ENCODE peak calls at places on chromosomes 1 and 21, in ten cellular contexts. One of them, this sample, is unnamed.

GRCh38 chr1:59159557-59160203 is 137.2 kb upstream of the FGGY start:
- DNase-seq in thoracic aorta: no peak
- DNase-seq in dorsolateral prefrontal cortex: no peak
- DNase-seq in IMR-90: no peak
- DNase-seq in right cardiac atrium: no peak
- DNase-seq in hepatocyte: no peak
- DNase-seq in ascending aorta: no peak
- DNase-seq in vagina: no peak
- DNase-seq in CD4-positive, alpha-beta memory T cell: no peak
- DNase-seq in neuronal stem cell: no peak
- DNase-seq in this sample: no peak

GRCh38 chr1:181117648-181118449 is 29.3 kb downstream of the IER5 start:
- DNase-seq in IMR-90: peak; percentile 67
- DNase-seq in neuronal stem cell: no peak
- DNase-seq in right cardiac atrium: no peak
- DNase-seq in CD4-positive, alpha-beta memory T cell: no peak
- DNase-seq in dorsolateral prefrontal cortex: no peak
- DNase-seq in vagina: no peak
- DNase-seq in hepatocyte: peak; percentile 69
- DNase-seq in thoracic aorta: no peak
- DNase-seq in ascending aorta: no peak
- DNase-seq in this sample: no peak

GRCh38 chr1:230423261-230423660 is 2.9 kb downstream of the PGBD5 start:
- DNase-seq in vagina: peak; percentile 47
- DNase-seq in neuronal stem cell: no peak
- DNase-seq in right cardiac atrium: no peak
- DNase-seq in dorsolateral prefrontal cortex: no peak
- DNase-seq in ascending aorta: no peak
- DNase-seq in IMR-90: no peak
- DNase-seq in thoracic aorta: no peak
- DNase-seq in CD4-positive, alpha-beta memory T cell: no peak
- DNase-seq in hepatocyte: no peak
- DNase-seq in this sample: no peak

GRCh38 chr1:3067301-3067670 is 1.7 kb upstream of the PRDM16 start:
- DNase-seq in right cardiac atrium: no peak
- DNase-seq in dorsolateral prefrontal cortex: no peak
- DNase-seq in ascending aorta: peak; percentile 64
- DNase-seq in vagina: no peak
- DNase-seq in thoracic aorta: no peak
- DNase-seq in neuronal stem cell: no peak
- DNase-seq in IMR-90: no peak
- DNase-seq in hepatocyte: no peak
- DNase-seq in CD4-positive, alpha-beta memory T cell: no peak
- DNase-seq in this sample: peak; percentile 31

GRCh38 chr1:156420209-156421061 is 51.4 kb downstream of the RHBG start:
- DNase-seq in vagina: no peak
- DNase-seq in neuronal stem cell: no peak
- DNase-seq in ascending aorta: no peak
- DNase-seq in dorsolateral prefrontal cortex: no peak
- DNase-seq in CD4-positive, alpha-beta memory T cell: peak; percentile 54
- DNase-seq in right cardiac atrium: peak; percentile 60
- DNase-seq in thoracic aorta: no peak
- DNase-seq in IMR-90: no peak
- DNase-seq in hepatocyte: no peak
- DNase-seq in this sample: no peak

GRCh38 chr1:183200451-183200850 is 14.4 kb downstream of the LAMC2 start:
- DNase-seq in vagina: no peak
- DNase-seq in neuronal stem cell: no peak
- DNase-seq in right cardiac atrium: no peak
- DNase-seq in ascending aorta: no peak
- DNase-seq in thoracic aorta: no peak
- DNase-seq in hepatocyte: no peak
- DNase-seq in IMR-90: no peak
- DNase-seq in dorsolateral prefrontal cortex: no peak
- DNase-seq in CD4-positive, alpha-beta memory T cell: no peak
- DNase-seq in this sample: no peak

GRCh38 chr1:45643978-45644377 is 20.1 kb upstream of the CCDC17 start:
- DNase-seq in CD4-positive, alpha-beta memory T cell: no peak
- DNase-seq in hepatocyte: peak; percentile 62
- DNase-seq in right cardiac atrium: no peak
- DNase-seq in vagina: no peak
- DNase-seq in ascending aorta: no peak
- DNase-seq in dorsolateral prefrontal cortex: no peak
- DNase-seq in thoracic aorta: no peak
- DNase-seq in neuronal stem cell: no peak
- DNase-seq in IMR-90: no peak
- DNase-seq in this sample: no peak

GRCh38 chr1:9476790-9477463 is 62.3 kb upstream of the SLC25A33 start:
- DNase-seq in hepatocyte: no peak
- DNase-seq in dorsolateral prefrontal cortex: no peak
- DNase-seq in thoracic aorta: no peak
- DNase-seq in right cardiac atrium: peak; percentile 2
- DNase-seq in neuronal stem cell: no peak
- DNase-seq in CD4-positive, alpha-beta memory T cell: no peak
- DNase-seq in vagina: no peak
- DNase-seq in IMR-90: peak; percentile 40
- DNase-seq in ascending aorta: no peak
- DNase-seq in this sample: no peak

GRCh38 chr1:168089326-168089978 is 47.3 kb downstream of the GPR161 start:
- DNase-seq in CD4-positive, alpha-beta memory T cell: no peak
- DNase-seq in IMR-90: no peak
- DNase-seq in ascending aorta: peak; percentile 50
- DNase-seq in right cardiac atrium: no peak
- DNase-seq in hepatocyte: no peak
- DNase-seq in neuronal stem cell: no peak
- DNase-seq in vagina: no peak
- DNase-seq in thoracic aorta: no peak
- DNase-seq in dorsolateral prefrontal cortex: no peak
- DNase-seq in this sample: no peak

GRCh38 chr1:9589144-9589718 is 520 bp downstream of the TMEM201 start:
- DNase-seq in hepatocyte: peak; percentile 57
- DNase-seq in CD4-positive, alpha-beta memory T cell: peak; percentile 36
- DNase-seq in ascending aorta: peak; percentile 72
- DNase-seq in vagina: no peak
- DNase-seq in thoracic aorta: no peak
- DNase-seq in neuronal stem cell: no peak
- DNase-seq in right cardiac atrium: no peak
- DNase-seq in dorsolateral prefrontal cortex: no peak
- DNase-seq in IMR-90: peak; percentile 23
- DNase-seq in this sample: no peak

GRCh38 chr1:216596298-216596947 is 126.8 kb downstream of the ESRRG start:
- DNase-seq in ascending aorta: no peak
- DNase-seq in thoracic aorta: no peak
- DNase-seq in vagina: no peak
- DNase-seq in right cardiac atrium: no peak
- DNase-seq in neuronal stem cell: no peak
- DNase-seq in hepatocyte: no peak
- DNase-seq in CD4-positive, alpha-beta memory T cell: no peak
- DNase-seq in dorsolateral prefrontal cortex: no peak
- DNase-seq in IMR-90: peak; percentile 9
- DNase-seq in this sample: no peak

GRCh38 chr1:8115769-8116167 is 89.7 kb upstream of the ERRFI1 start:
- DNase-seq in right cardiac atrium: peak; percentile 62
- DNase-seq in vagina: no peak
- DNase-seq in thoracic aorta: no peak
- DNase-seq in hepatocyte: no peak
- DNase-seq in ascending aorta: peak; percentile 63
- DNase-seq in neuronal stem cell: no peak
- DNase-seq in CD4-positive, alpha-beta memory T cell: no peak
- DNase-seq in dorsolateral prefrontal cortex: no peak
- DNase-seq in IMR-90: no peak
- DNase-seq in this sample: no peak
- H3K27ac ChIP-seq in right cardiac atrium: peak overlapping the region; percentile 50
- H3K27ac ChIP-seq in vagina: peak overlapping the region; percentile 84
- H3K27ac ChIP-seq in thoracic aorta: peak overlapping the region; percentile 96
- H3K27ac ChIP-seq in hepatocyte: peak overlapping the region; percentile 88
- H3K27ac ChIP-seq in ascending aorta: peak overlapping the region; percentile 95
- H3K27ac ChIP-seq in neuronal stem cell: no peak overlapping the region
- H3K27ac ChIP-seq in CD4-positive, alpha-beta memory T cell: no peak overlapping the region
- H3K27ac ChIP-seq in dorsolateral prefrontal cortex: no peak overlapping the region
- H3K27ac ChIP-seq in IMR-90: peak overlapping the region; percentile 90
- H3K27ac ChIP-seq in this sample: peak overlapping the region; percentile 72

GRCh38 chr1:39679821-39680220 is 7.9 kb upstream of the NT5C1A start:
- DNase-seq in thoracic aorta: no peak
- DNase-seq in IMR-90: no peak
- DNase-seq in right cardiac atrium: no peak
- DNase-seq in dorsolateral prefrontal cortex: no peak
- DNase-seq in neuronal stem cell: no peak
- DNase-seq in CD4-positive, alpha-beta memory T cell: no peak
- DNase-seq in vagina: no peak
- DNase-seq in ascending aorta: no peak
- DNase-seq in hepatocyte: no peak
- DNase-seq in this sample: no peak
- H3K27me3 ChIP-seq in thoracic aorta: no peaks in the 10 kb centered on the region
- H3K27me3 ChIP-seq in IMR-90: peaks cover 73% of the 10 kb centered on the region
- H3K27me3 ChIP-seq in right cardiac atrium: no peaks in the 10 kb centered on the region
- H3K27me3 ChIP-seq in dorsolateral prefrontal cortex: no peaks in the 10 kb centered on the region
- H3K27me3 ChIP-seq in neuronal stem cell: peaks cover 9% of the 10 kb centered on the region
- H3K27me3 ChIP-seq in CD4-positive, alpha-beta memory T cell: no peaks in the 10 kb centered on the region
- H3K27me3 ChIP-seq in vagina: no peaks in the 10 kb centered on the region
- H3K27me3 ChIP-seq in ascending aorta: no peaks in the 10 kb centered on the region
- H3K27me3 ChIP-seq in hepatocyte: peaks cover 53% of the 10 kb centered on the region
- H3K27me3 ChIP-seq in this sample: no peaks in the 10 kb centered on the region

DNA sequence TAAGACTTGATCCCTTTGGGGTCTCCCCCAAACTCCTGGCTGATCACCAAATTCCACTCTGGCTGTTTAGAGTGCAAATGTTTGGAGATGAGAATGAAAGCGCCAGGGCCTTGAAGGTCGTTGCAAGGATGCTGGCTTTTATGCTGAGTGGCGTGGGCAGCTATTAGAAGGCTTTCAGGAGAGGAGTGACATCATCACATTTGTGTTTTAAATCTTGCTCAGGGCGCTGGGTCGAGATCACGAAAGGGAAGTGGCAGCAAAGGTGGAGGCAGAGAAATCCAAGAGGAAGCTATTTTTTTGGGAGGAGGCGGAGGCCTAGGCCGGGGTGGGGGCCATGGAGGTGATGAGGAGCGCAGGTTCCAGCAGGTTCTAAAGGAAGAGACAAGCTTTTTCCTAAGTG is 49.3 kb downstream of the PDE9A start:
- DNase-seq in right cardiac atrium: no peak
- DNase-seq in hepatocyte: no peak
- DNase-seq in thoracic aorta: no peak
- DNase-seq in IMR-90: no peak
- DNase-seq in dorsolateral prefrontal cortex: no peak
- DNase-seq in vagina: no peak
- DNase-seq in ascending aorta: no peak
- DNase-seq in CD4-positive, alpha-beta memory T cell: no peak
- DNase-seq in neuronal stem cell: no peak
- DNase-seq in this sample: no peak
- H3K27ac ChIP-seq in right cardiac atrium: no peak overlapping the region
- H3K27ac ChIP-seq in hepatocyte: no peak overlapping the region
- H3K27ac ChIP-seq in thoracic aorta: no peak overlapping the region
- H3K27ac ChIP-seq in IMR-90: no peak overlapping the region
- H3K27ac ChIP-seq in dorsolateral prefrontal cortex: no peak overlapping the region
- H3K27ac ChIP-seq in vagina: no peak overlapping the region
- H3K27ac ChIP-seq in ascending aorta: no peak overlapping the region
- H3K27ac ChIP-seq in CD4-positive, alpha-beta memory T cell: no peak overlapping the region
- H3K27ac ChIP-seq in neuronal stem cell: no peak overlapping the region
- H3K27ac ChIP-seq in this sample: no peak overlapping the region

GRCh38 chr1:17250601-17251000 is 1.7 kb downstream of the PADI3 start:
- DNase-seq in CD4-positive, alpha-beta memory T cell: no peak
- DNase-seq in vagina: no peak
- DNase-seq in IMR-90: no peak
- DNase-seq in neuronal stem cell: no peak
- DNase-seq in thoracic aorta: no peak
- DNase-seq in hepatocyte: no peak
- DNase-seq in ascending aorta: no peak
- DNase-seq in dorsolateral prefrontal cortex: no peak
- DNase-seq in right cardiac atrium: no peak
- DNase-seq in this sample: no peak
- H3K27me3 ChIP-seq in CD4-positive, alpha-beta memory T cell: no peaks in the 10 kb centered on the region
- H3K27me3 ChIP-seq in vagina: no peaks in the 10 kb centered on the region
- H3K27me3 ChIP-seq in IMR-90: peaks cover 5% of the 10 kb centered on the region
- H3K27me3 ChIP-seq in neuronal stem cell: no peaks in the 10 kb centered on the region
- H3K27me3 ChIP-seq in thoracic aorta: no peaks in the 10 kb centered on the region
- H3K27me3 ChIP-seq in hepatocyte: no peaks in the 10 kb centered on the region
- H3K27me3 ChIP-seq in ascending aorta: no peaks in the 10 kb centered on the region
- H3K27me3 ChIP-seq in dorsolateral prefrontal cortex: peaks cover 12% of the 10 kb centered on the region
- H3K27me3 ChIP-seq in right cardiac atrium: no peaks in the 10 kb centered on the region
- H3K27me3 ChIP-seq in this sample: no peaks in the 10 kb centered on the region

DNA sequence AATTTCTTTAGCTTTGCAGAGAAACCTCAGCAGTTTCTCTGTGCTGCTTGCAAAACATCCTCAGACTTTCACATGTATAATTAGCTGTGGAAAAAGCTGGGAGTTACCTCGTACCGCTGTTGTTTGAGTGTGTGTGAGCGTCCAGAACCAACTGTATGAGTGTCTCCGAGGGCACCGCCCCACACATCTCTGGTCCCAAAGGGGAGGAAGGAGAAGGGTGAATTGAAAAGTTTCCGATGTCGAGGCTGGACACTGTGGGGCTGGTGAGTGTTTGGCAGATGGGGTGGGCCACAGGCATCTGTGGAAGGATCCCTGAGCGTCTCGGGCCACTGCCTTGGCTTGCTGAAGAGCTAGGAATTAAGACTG is 1.2 kb downstream of the ATP2B4 start:
- DNase-seq in right cardiac atrium: no peak
- DNase-seq in neuronal stem cell: no peak
- DNase-seq in CD4-positive, alpha-beta memory T cell: no peak
- DNase-seq in vagina: no peak
- DNase-seq in dorsolateral prefrontal cortex: peak; percentile 18
- DNase-seq in hepatocyte: peak; percentile 43
- DNase-seq in IMR-90: no peak
- DNase-seq in ascending aorta: peak; percentile 77
- DNase-seq in thoracic aorta: no peak
- DNase-seq in this sample: peak; percentile 26
- H3K27ac ChIP-seq in right cardiac atrium: peak overlapping the region; percentile 99
- H3K27ac ChIP-seq in neuronal stem cell: no peak overlapping the region
- H3K27ac ChIP-seq in CD4-positive, alpha-beta memory T cell: peak overlapping the region; percentile 84
- H3K27ac ChIP-seq in vagina: peak overlapping the region; percentile 94
- H3K27ac ChIP-seq in dorsolateral prefrontal cortex: peak overlapping the region; percentile 79
- H3K27ac ChIP-seq in hepatocyte: peak overlapping the region; percentile 90
- H3K27ac ChIP-seq in IMR-90: peak overlapping the region; percentile 94
- H3K27ac ChIP-seq in ascending aorta: peak overlapping the region; percentile 87
- H3K27ac ChIP-seq in thoracic aorta: peak overlapping the region; percentile 95
- H3K27ac ChIP-seq in this sample: peak overlapping the region; percentile 48

GRCh38 chr1:61140056-61140549 is 57.7 kb downstream of the NFIA start:
- DNase-seq in CD4-positive, alpha-beta memory T cell: no peak
- DNase-seq in dorsolateral prefrontal cortex: no peak
- DNase-seq in neuronal stem cell: no peak
- DNase-seq in right cardiac atrium: no peak
- DNase-seq in IMR-90: no peak
- DNase-seq in vagina: no peak
- DNase-seq in thoracic aorta: no peak
- DNase-seq in hepatocyte: no peak
- DNase-seq in ascending aorta: no peak
- DNase-seq in this sample: no peak
- H3K27me3 ChIP-seq in CD4-positive, alpha-beta memory T cell: no peaks in the 10 kb centered on the region
- H3K27me3 ChIP-seq in dorsolateral prefrontal cortex: no peaks in the 10 kb centered on the region
- H3K27me3 ChIP-seq in neuronal stem cell: no peaks in the 10 kb centered on the region
- H3K27me3 ChIP-seq in right cardiac atrium: no peaks in the 10 kb centered on the region
- H3K27me3 ChIP-seq in IMR-90: no peaks in the 10 kb centered on the region
- H3K27me3 ChIP-seq in vagina: no peaks in the 10 kb centered on the region
- H3K27me3 ChIP-seq in thoracic aorta: no peaks in the 10 kb centered on the region
- H3K27me3 ChIP-seq in hepatocyte: no peaks in the 10 kb centered on the region
- H3K27me3 ChIP-seq in ascending aorta: no peaks in the 10 kb centered on the region
- H3K27me3 ChIP-seq in this sample: no peaks in the 10 kb centered on the region